ENCODE peak calls at places on chromosomes 7 and 10, in seven cellular contexts. I is non-pigmented ciliary epithelial cell; J is T-helper 17 cell; A is NCI-H2171; Z is stimulated activated CD4-positive, alpha-beta T cell treated with anti-CD3 and anti-CD28 coated beads, TNF-alpha, amount 100 ng/mL, for 1 hour; G is progenitor cell of endocrine pancreas; Q is A172. D is an unnamed sample.

GRCh38 chr10:44237364-44238034 is 147.4 kb downstream of the CXCL12 start:
- DNase-seq in Q (no peak), I (no peak), A (no peak), Z (no peak), J (no peak), G (no peak), D (no peak)

GRCh38 chr10:93416824-93417223 is 65.3 kb downstream of the MYOF start:
- DNase-seq in Q (no peak), J (no peak), I (no peak), Z (no peak), A (no peak), G (no peak), D (no peak)

GRCh38 chr7:22481726-22482125 is 18.3 kb downstream of the STEAP1B start:
- DNase-seq in Z (no peak), I (no peak), Q (peak; percentile 56), A (no peak), J (no peak), G (no peak), D (no peak)

GRCh38 chr7:79723833-79724608 is 270.6 kb upstream of the MAGI2 start:
- DNase-seq in A (no peak), Q (no peak), I (no peak), Z (no peak), G (no peak), J (no peak), D (no peak)

GRCh38 chr10:13913890-13914289 is 327.1 kb downstream of the PRPF18 start:
- DNase-seq in Z (no peak), A (no peak), J (no peak), Q (no peak), I (no peak), G (no peak), D (no peak)

GRCh38 chr7:26865094-26865388 is 651 bp upstream of the SKAP2 start:
- DNase-seq in J (no peak), Q (no peak), Z (no peak), G (peak; percentile 28), A (peak; percentile 53), I (no peak), D (no peak)

GRCh38 chr10:80444646-80445319 is 9.3 kb upstream of the TSPAN14 start:
- DNase-seq in G (no peak), I (peak; percentile 41), J (no peak), A (no peak), Z (peak; percentile 59), Q (peak; percentile 76), D (peak; percentile 33)

GRCh38 chr7:71521506-71521905 is 389.6 kb downstream of the GALNT17 start:
- DNase-seq in Z (no peak), I (no peak), G (no peak), Q (no peak), J (no peak), A (peak; percentile 91), D (peak; percentile 45)

GRCh38 chr10:3990307-3990706 is 205.3 kb upstream of the KLF6 start:
- DNase-seq in J (no peak), G (no peak), Z (no peak), Q (no peak), A (no peak), I (no peak), D (no peak)

GRCh38 chr7:123715198-123715597 is 33.6 kb downstream of the WASL start:
- DNase-seq in Z (no peak), A (no peak), J (no peak), G (no peak), Q (no peak), I (no peak), D (no peak)

GRCh38 chr7:41940760-41941343 is 238.0 kb upstream of the INHBA start:
- DNase-seq in G (peak; percentile 48), A (peak; percentile 22), I (no peak), Z (peak; percentile 26), Q (peak; percentile 86), J (no peak), D (peak; percentile 49)

GRCh38 chr10:127737563-127738511 is 852 bp downstream of the FOXI2 start:
- DNase-seq in J (no peak), A (no peak), Q (no peak), Z (no peak), G (no peak), I (no peak), D (no peak)

GRCh38 chr7:157404845-157405481 is 68.2 kb downstream of the DNAJB6 start:
- DNase-seq in A (no peak), Q (peak; percentile 89), I (peak; percentile 78), G (no peak), J (no peak), Z (no peak), D (no peak)

GRCh38 chr10:3660753-3661152 is 124.3 kb downstream of the KLF6 start:
- DNase-seq in G (no peak), J (no peak), Q (no peak), I (no peak), A (no peak), Z (no peak), D (no peak)

GRCh38 chr10:60453031-60453430 is 63.4 kb upstream of the ANK3 start:
- DNase-seq in J (no peak), Q (no peak), Z (no peak), G (no peak), I (no peak), A (no peak), D (no peak)

GRCh38 chr7:144720139-144720538 is 115.7 kb downstream of the TPK1 start:
- DNase-seq in G (no peak), Q (peak; percentile 63), A (no peak), I (peak; percentile 2), Z (no peak), J (no peak), D (no peak)

GRCh38 chr7:34165927-34166550 is 260.7 kb downstream of the BMPER start:
- DNase-seq in Q (peak; percentile 61), Z (no peak), J (no peak), G (no peak), A (no peak), I (peak; percentile 22), D (no peak)

GRCh38 chr7:86784765-86785164 is 141.1 kb downstream of the GRM3 start:
- DNase-seq in I (no peak), Z (no peak), G (no peak), A (no peak), J (no peak), Q (no peak), D (no peak)

GRCh38 chr10:103820101-103821062 is 35.0 kb downstream of the SH3PXD2A start:
- DNase-seq in I (no peak), Z (no peak), J (no peak), G (no peak), A (no peak), Q (no peak), D (peak; percentile 63)